ENCODE peak calls at places on chromosomes 1 and 21, in seven cellular contexts. I is WTC11, W is T-helper 2 cell, L is caudate nucleus, Q is OCI-LY7, A is RPMI7951, G is cardiac fibroblast. V is an unnamed sample.

GRCh38 chr1:156657971-156658319 is 16.0 kb downstream of the BCAN start:
- DNase-seq in G (no peak), Q (no peak), W (no peak), I (no peak), A (no peak), L (no peak), V (no peak)

GRCh38 chr1:24379733-24380315 is 33.8 kb downstream of the STPG1 start:
- DNase-seq in I (no peak), L (no peak), W (no peak), Q (no peak), A (no peak), G (peak), V (peak)

GRCh38 chr21:42845296-42845965 is 33.9 kb downstream of the WDR4 start:
- DNase-seq in Q (no peak), L (no peak), A (no peak), G (no peak), I (peak), W (no peak), V (peak)

GRCh38 chr1:198238121-198238520 is 81.3 kb downstream of the NEK7 start:
- DNase-seq in G (no peak), I (no peak), A (no peak), Q (peak), W (no peak), L (no peak), V (no peak)

GRCh38 chr1:213051881-213052202 is 801 bp downstream of the RPS6KC1 start:
- DNase-seq in L (no peak), G (no peak), I (no peak), A (no peak), Q (no peak), W (no peak), V (no peak)

GRCh38 chr1:41379741-41380130 is 18.5 kb downstream of the FOXO6 start:
- DNase-seq in L (no peak), I (no peak), G (no peak), A (no peak), W (no peak), Q (no peak), V (no peak)

GRCh38 chr1:182309631-182310351 is 81.8 kb downstream of the GLUL start:
- DNase-seq in Q (no peak), G (no peak), I (no peak), W (no peak), A (no peak), L (no peak), V (no peak)

GRCh38 chr1:117573386-117574040 is 32.3 kb upstream of the TENT5C start:
- DNase-seq in W (no peak), G (peak), Q (no peak), L (no peak), A (peak), I (no peak), V (peak)

GRCh38 chr1:205630651-205631009 is 1.2 kb downstream of the ELK4 start:
- DNase-seq in I (no peak), G (no peak), Q (no peak), W (no peak), A (no peak), L (no peak), V (no peak)

GRCh38 chr1:84851839-84852238 is 41.2 kb downstream of the LPAR3 start:
- DNase-seq in W (no peak), Q (no peak), G (peak), A (peak), L (no peak), I (no peak), V (peak)

GRCh38 chr1:228166170-228166936 is 749 bp downstream of the IBA57 start:
- DNase-seq in G (peak), W (peak), I (peak), Q (peak), A (peak), L (no peak), V (peak)

GRCh38 chr1:3548156-3548893 is 63.0 kb downstream of the MEGF6 start:
- DNase-seq in L (no peak), I (peak), Q (no peak), W (no peak), A (peak), G (peak), V (peak)

GRCh38 chr1:81330521-81330920 is 470.2 kb upstream of the ADGRL2 start:
- DNase-seq in A (no peak), I (no peak), G (no peak), Q (no peak), L (no peak), W (no peak), V (no peak)

GRCh38 chr1:15718199-15718601 is 17.9 kb upstream of the SLC25A34 start:
- DNase-seq in W (no peak), A (no peak), I (no peak), G (no peak), Q (no peak), L (no peak), V (no peak)

V was measured in fibroblast of lung.